ENCODE peak calls at places on chromosome 17, in four cellular contexts. One of them, this sample, is unnamed.

GRCh38 chr17:673200-673681 is 41.4 kb downstream of the VPS53 start:
- DNase-seq in right lobe of liver: no peak
- DNase-seq in suprapubic skin: no peak
- DNase-seq in gastrocnemius medialis: no peak
- DNase-seq in this sample: no peak

GRCh38 chr17:71572343-71572742 is 548.5 kb upstream of the SOX9 start:
- DNase-seq in right lobe of liver: no peak
- DNase-seq in suprapubic skin: no peak
- DNase-seq in gastrocnemius medialis: no peak
- DNase-seq in this sample: no peak

GRCh38 chr17:82365586-82366295 is 5.8 kb upstream of the UTS2R start:
- DNase-seq in right lobe of liver: no peak
- DNase-seq in suprapubic skin: no peak
- DNase-seq in gastrocnemius medialis: no peak
- DNase-seq in this sample: no peak

GRCh38 chr17:17539591-17539990 is 43.4 kb upstream of the RASD1 start:
- DNase-seq in right lobe of liver: no peak
- DNase-seq in suprapubic skin: no peak
- DNase-seq in gastrocnemius medialis: no peak
- DNase-seq in this sample: no peak

GRCh38 chr17:16377804-16378400 is 3.0 kb upstream of the UBB start:
- DNase-seq in right lobe of liver: no peak
- DNase-seq in suprapubic skin: no peak
- DNase-seq in gastrocnemius medialis: no peak
- DNase-seq in this sample: peak; percentile 58

GRCh38 chr17:82754297-82755208 is 2.7 kb downstream of the TBCD start:
- DNase-seq in right lobe of liver: no peak
- DNase-seq in suprapubic skin: no peak
- DNase-seq in gastrocnemius medialis: no peak
- DNase-seq in this sample: no peak

GRCh38 chr17:48429638-48430586 is at the start of gene SKAP1:
- DNase-seq in right lobe of liver: no peak
- DNase-seq in suprapubic skin: no peak
- DNase-seq in gastrocnemius medialis: no peak
- DNase-seq in this sample: peak; percentile 18

GRCh38 chr17:41340496-41340895 is 10.1 kb downstream of the KRT33A start:
- DNase-seq in right lobe of liver: no peak
- DNase-seq in suprapubic skin: no peak
- DNase-seq in gastrocnemius medialis: no peak
- DNase-seq in this sample: no peak

GRCh38 chr17:32516940-32517711 is 30.3 kb downstream of the CDK5R1 start:
- DNase-seq in right lobe of liver: no peak
- DNase-seq in suprapubic skin: no peak
- DNase-seq in gastrocnemius medialis: no peak
- DNase-seq in this sample: no peak

GRCh38 chr17:47687748-47688147 is 6.2 kb upstream of the TBKBP1 start:
- DNase-seq in right lobe of liver: no peak
- DNase-seq in suprapubic skin: no peak
- DNase-seq in gastrocnemius medialis: no peak
- DNase-seq in this sample: no peak

GRCh38 chr17:71163121-71163812 is 957.6 kb upstream of the SOX9 start:
- DNase-seq in right lobe of liver: peak; percentile 74
- DNase-seq in suprapubic skin: no peak
- DNase-seq in gastrocnemius medialis: no peak
- DNase-seq in this sample: peak; percentile 93

GRCh38 chr17:29588561-29589411 is 662 bp downstream of the GIT1 start:
- DNase-seq in right lobe of liver: peak; percentile 62
- DNase-seq in suprapubic skin: no peak
- DNase-seq in gastrocnemius medialis: no peak
- DNase-seq in this sample: peak; percentile 38

DNA sequence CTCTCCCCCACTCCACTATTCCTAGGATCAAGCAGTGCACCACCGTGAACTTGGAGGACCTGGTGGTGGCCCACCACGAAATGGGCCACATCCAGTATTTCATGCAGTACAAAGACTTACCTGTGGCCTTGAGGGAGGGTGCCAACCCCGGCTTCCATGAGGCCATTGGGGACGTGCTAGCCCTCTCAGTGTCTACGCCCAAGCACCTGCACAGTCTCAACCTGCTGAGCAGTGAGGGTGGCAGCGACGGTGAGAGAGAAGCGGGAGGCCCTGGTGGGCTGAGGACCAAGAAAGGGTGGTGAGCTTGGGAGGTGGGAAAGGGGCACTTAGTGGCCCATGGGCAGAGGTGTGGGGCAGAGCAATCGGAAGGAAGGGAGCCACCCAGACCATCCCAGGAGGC is 16.6 kb downstream of the ACE start:
- DNase-seq in right lobe of liver: no peak
- DNase-seq in suprapubic skin: no peak
- DNase-seq in gastrocnemius medialis: no peak
- DNase-seq in this sample: no peak
- TF ChIP-seq CTCF in right lobe of liver: no peak
- TF ChIP-seq CTCF in suprapubic skin: no peak
- TF ChIP-seq CTCF in gastrocnemius medialis: no peak
- TF ChIP-seq CTCF in this sample: no peak

GRCh38 chr17:52271781-52272180 is 113.3 kb upstream of the CA10 start:
- DNase-seq in right lobe of liver: no peak
- DNase-seq in suprapubic skin: no peak
- DNase-seq in gastrocnemius medialis: no peak
- DNase-seq in this sample: no peak
- TF ChIP-seq POLR2A in right lobe of liver: no peak
- TF ChIP-seq POLR2A in suprapubic skin: no peak
- TF ChIP-seq POLR2A in gastrocnemius medialis: no peak
- TF ChIP-seq POLR2A in this sample: no peak

GRCh38 chr17:40076101-40076498 is 13.3 kb downstream of the THRA start:
- DNase-seq in right lobe of liver: no peak
- DNase-seq in suprapubic skin: no peak
- DNase-seq in gastrocnemius medialis: no peak
- DNase-seq in this sample: no peak

GRCh38 chr17:40074871-40075215 is 12.1 kb downstream of the THRA start:
- DNase-seq in right lobe of liver: no peak
- DNase-seq in suprapubic skin: no peak
- DNase-seq in gastrocnemius medialis: no peak
- DNase-seq in this sample: no peak

GRCh38 chr17:40076595-40076994 is 13.8 kb downstream of the THRA start:
- DNase-seq in right lobe of liver: no peak
- DNase-seq in suprapubic skin: no peak
- DNase-seq in gastrocnemius medialis: no peak
- DNase-seq in this sample: no peak

GRCh38 chr17:40074175-40074512 is 11.4 kb downstream of the THRA start:
- DNase-seq in right lobe of liver: no peak
- DNase-seq in suprapubic skin: no peak
- DNase-seq in gastrocnemius medialis: no peak
- DNase-seq in this sample: no peak

GRCh38 chr17:40075216-40076100 is 12.7 kb downstream of the THRA start:
- DNase-seq in right lobe of liver: peak; percentile 74
- DNase-seq in suprapubic skin: peak; percentile 90
- DNase-seq in gastrocnemius medialis: peak; percentile 91
- DNase-seq in this sample: peak; percentile 93
- H3K4me3 ChIP-seq in right lobe of liver: no peak overlapping the region
- H3K4me3 ChIP-seq in suprapubic skin: peak overlapping the region; percentile 22
- H3K4me3 ChIP-seq in gastrocnemius medialis: peak overlapping the region; percentile 18
- H3K4me3 ChIP-seq in this sample: no peak overlapping the region

GRCh38 chr17:35575759-35576158 is 2.6 kb downstream of the PEX12 start:
- DNase-seq in right lobe of liver: no peak
- DNase-seq in suprapubic skin: no peak
- DNase-seq in gastrocnemius medialis: no peak
- DNase-seq in this sample: no peak

GRCh38 chr17:35577826-35578194 is 561 bp downstream of the PEX12 start:
- DNase-seq in right lobe of liver: no peak
- DNase-seq in suprapubic skin: no peak
- DNase-seq in gastrocnemius medialis: peak; percentile 25
- DNase-seq in this sample: no peak

GRCh38 chr17:35578929-35579448 is 618 bp upstream of the PEX12 start:
- DNase-seq in right lobe of liver: no peak
- DNase-seq in suprapubic skin: no peak
- DNase-seq in gastrocnemius medialis: no peak
- DNase-seq in this sample: no peak

DNA sequence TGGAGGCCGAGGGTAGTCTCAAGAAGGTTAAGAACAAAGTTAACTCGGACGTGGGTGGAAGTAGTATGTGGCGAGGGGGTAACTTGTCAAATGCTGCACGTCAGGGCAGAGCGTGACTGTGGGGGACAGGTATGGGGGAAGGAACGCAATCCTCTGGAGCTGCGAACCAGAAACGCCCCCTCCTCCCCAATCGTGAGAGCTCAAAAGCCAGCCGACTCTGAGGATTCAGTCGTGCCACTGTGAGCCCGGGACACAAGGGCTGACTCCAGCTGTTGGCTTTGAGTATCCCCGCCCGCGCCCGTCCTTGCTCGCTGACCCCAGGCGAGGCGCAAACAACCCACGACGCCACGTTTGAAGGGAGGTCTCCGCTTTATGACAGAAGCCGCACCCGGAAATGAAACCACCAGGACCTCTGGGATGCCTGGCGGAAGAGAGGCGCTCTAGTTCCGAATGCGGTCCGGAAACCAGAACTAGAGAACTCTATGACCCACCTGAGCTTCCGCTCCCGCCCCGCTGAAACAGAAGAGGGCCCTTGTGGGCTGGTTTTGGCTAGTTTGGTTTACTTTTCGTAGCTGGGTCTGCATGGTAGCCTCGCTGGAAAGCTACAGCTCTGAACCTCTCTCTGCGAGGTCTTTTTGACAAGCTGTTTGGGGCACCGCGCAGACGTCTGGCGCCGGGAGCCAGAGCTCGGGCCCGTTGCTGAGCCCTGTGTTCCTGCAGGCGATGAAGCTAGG is at the start of gene PEX12:
- DNase-seq in right lobe of liver: peak; percentile 93
- DNase-seq in suprapubic skin: peak; percentile 93
- DNase-seq in gastrocnemius medialis: peak; percentile 91
- DNase-seq in this sample: peak; percentile 86
- TF ChIP-seq CTCF in right lobe of liver: no peak
- TF ChIP-seq CTCF in suprapubic skin: no peak
- TF ChIP-seq CTCF in gastrocnemius medialis: no peak
- TF ChIP-seq CTCF in this sample: peak; percentile 13

This sample was measured in body of pancreas.